ENCODE peak calls at places on chromosome 6, in eight cellular contexts. B is astrocyte; V is GM23248; O is CD8-positive, alpha-beta T cell; Q is astrocyte of the spinal cord; T is psoas muscle; C is A549; D is GM12865. G is an unnamed sample.

GRCh38 chr6:22295145-22295544 is 1.7 kb downstream of the PRL start:
- DNase-seq in B (no peak), V (no peak), O (no peak), Q (no peak), T (no peak), C (no peak), D (no peak), G (no peak)

GRCh38 chr6:26452631-26453030 is 5.1 kb upstream of the BTN2A1 start:
- DNase-seq in B (no peak), V (no peak), O (no peak), Q (no peak), T (no peak), C (no peak), D (no peak), G (peak; percentile 22)

GRCh38 chr6:122049341-122049740 is 350.1 kb upstream of the HSF2 start:
- DNase-seq in B (peak; percentile 36), V (peak; percentile 75), O (no peak), Q (peak; percentile 50), T (no peak), C (no peak), D (no peak), G (peak; percentile 55)

GRCh38 chr6:12147557-12148316 is 135.6 kb downstream of the HIVEP1 start:
- DNase-seq in B (peak; percentile 21), V (peak; percentile 38), O (no peak), Q (peak; percentile 23), T (no peak), C (no peak), D (no peak), G (peak; percentile 41)

GRCh38 chr6:118660218-118660569 is 8.8 kb upstream of the CEP85L start:
- DNase-seq in B (no peak), V (peak; percentile 27), O (peak; percentile 24), Q (no peak), T (no peak), C (no peak), D (no peak), G (no peak)

GRCh38 chr6:11593096-11593495 is 55.5 kb downstream of the TMEM170B start:
- DNase-seq in B (no peak), V (no peak), O (no peak), Q (no peak), T (no peak), C (no peak), D (no peak), G (no peak)

GRCh38 chr6:33692760-33693158 is 18.7 kb downstream of the UQCC2 start:
- DNase-seq in B (no peak), V (peak; percentile 79), O (peak; percentile 57), Q (no peak), T (peak; percentile 59), C (no peak), D (peak; percentile 65), G (peak; percentile 89)

GRCh38 chr6:782141-782540 is 89.2 kb upstream of the EXOC2 start:
- DNase-seq in B (no peak), V (no peak), O (no peak), Q (no peak), T (no peak), C (no peak), D (no peak), G (peak; percentile 8)

GRCh38 chr6:80638222-80639055 is 532.0 kb downstream of the BCKDHB start:
- DNase-seq in B (peak; percentile 99), V (peak; percentile 93), O (no peak), Q (peak; percentile 97), T (peak; percentile 13), C (peak; percentile 93), D (peak; percentile 37), G (peak; percentile 93)

GRCh38 chr6:20402181-20403079 is 751 bp downstream of the E2F3 start:
- DNase-seq in B (no peak), V (peak; percentile 65), O (peak; percentile 11), Q (peak; percentile 21), T (peak; percentile 40), C (peak; percentile 70), D (peak; percentile 68), G (no peak)

GRCh38 chr6:49225471-49225870 is 237.6 kb downstream of the MMUT start:
- DNase-seq in B (no peak), V (no peak), O (no peak), Q (no peak), T (no peak), C (no peak), D (no peak), G (no peak)

GRCh38 chr6:34416877-34417371 is 8.9 kb downstream of the RPS10 start:
- DNase-seq in B (no peak), V (no peak), O (no peak), Q (no peak), T (no peak), C (no peak), D (no peak), G (no peak)

GRCh38 chr6:121868191-121868590 is 432.7 kb downstream of the GJA1 start:
- DNase-seq in B (no peak), V (no peak), O (no peak), Q (no peak), T (no peak), C (no peak), D (no peak), G (no peak)

GRCh38 chr6:92840246-92840930 is 579.0 kb downstream of the EPHA7 start:
- DNase-seq in B (no peak), V (no peak), O (no peak), Q (no peak), T (no peak), C (no peak), D (no peak), G (no peak)

DNA sequence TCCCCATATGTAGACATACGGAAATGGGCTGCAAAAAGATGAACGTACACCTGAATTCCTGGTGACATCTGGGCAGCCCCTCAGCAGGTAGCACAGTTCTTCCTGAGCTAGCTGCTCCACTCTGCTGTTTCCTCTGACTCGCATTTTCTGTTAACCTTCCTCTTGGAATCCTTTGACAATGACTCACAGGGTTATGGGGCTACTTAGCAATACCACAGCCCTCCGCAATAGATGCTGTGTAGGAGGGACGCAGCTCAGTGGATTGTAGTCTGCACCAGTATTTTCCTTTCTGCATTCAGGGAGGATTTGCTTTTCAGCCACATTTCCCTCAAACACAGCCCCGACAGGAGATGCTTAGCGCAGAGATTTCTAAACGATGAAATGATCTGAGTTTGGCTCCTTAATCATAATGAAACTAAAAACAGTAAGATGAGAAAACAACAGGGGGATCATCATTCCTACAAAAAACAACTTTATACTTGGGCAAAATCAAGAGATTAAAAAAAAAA is 12.4 kb downstream of the BACH2 start:
- DNase-seq in B (peak; percentile 96), V (peak; percentile 95), O (no peak), Q (peak; percentile 94), T (no peak), C (peak; percentile 68), D (peak; percentile 45), G (peak; percentile 76)
- H3K4me3 ChIP-seq in B (peak overlapping the region; percentile 39), V (peak overlapping the region; percentile 62), O (peak overlapping the region; percentile 62), Q (peak overlapping the region; percentile 25), T (peak overlapping the region; percentile 59), C (peak overlapping the region; percentile 25), D (peak overlapping the region; percentile 37), G (peak overlapping the region; percentile 11)

GRCh38 chr6:89216411-89216810 is 747 bp downstream of the GABRR1 start:
- DNase-seq in B (no peak), V (no peak), O (no peak), Q (no peak), T (no peak), C (no peak), D (no peak), G (no peak)

GRCh38 chr6:89214197-89214596 is 3.0 kb downstream of the GABRR1 start:
- DNase-seq in B (no peak), V (no peak), O (no peak), Q (no peak), T (no peak), C (no peak), D (no peak), G (no peak)

GRCh38 chr6:89215391-89215790 is 1.8 kb downstream of the GABRR1 start:
- DNase-seq in B (no peak), V (no peak), O (no peak), Q (no peak), T (no peak), C (no peak), D (no peak), G (no peak)

GRCh38 chr6:89221109-89221508 is 4.0 kb upstream of the GABRR1 start:
- DNase-seq in B (no peak), V (no peak), O (no peak), Q (no peak), T (no peak), C (no peak), D (no peak), G (no peak)

DNA sequence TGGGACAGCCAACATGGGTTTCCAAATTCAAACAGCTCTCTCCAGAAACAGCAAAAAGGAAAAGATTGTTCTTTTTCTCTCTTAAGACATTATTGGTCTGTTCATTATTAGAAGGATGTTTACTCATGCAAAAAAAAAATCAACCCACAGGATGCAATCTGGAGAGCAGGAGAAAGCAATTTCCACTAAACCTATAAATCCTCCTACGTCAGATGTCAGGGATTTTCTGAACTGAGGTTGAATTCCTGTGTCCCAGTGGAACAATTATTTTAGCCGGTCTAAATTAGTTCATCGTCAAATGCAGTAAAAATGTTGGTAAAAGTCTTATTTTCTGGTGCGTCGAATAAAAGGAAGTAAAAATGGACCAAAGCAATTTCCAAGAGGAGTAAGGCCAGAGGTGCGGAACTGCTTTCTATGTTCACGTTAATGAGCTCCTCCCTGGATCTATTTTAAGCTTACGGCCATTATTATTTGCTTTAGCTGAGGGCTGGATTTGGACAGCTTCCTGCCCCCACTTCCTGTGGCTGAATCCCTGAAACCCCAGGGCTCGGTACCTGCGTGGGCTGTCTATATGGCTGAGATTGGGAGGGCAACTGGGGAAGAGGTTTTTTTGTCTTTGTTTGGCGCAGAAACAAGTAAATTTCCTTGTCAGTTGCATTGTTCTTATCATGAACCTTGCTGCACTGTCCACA is at the start of gene GABRR1:
- DNase-seq in B (peak; percentile 4), V (peak; percentile 17), O (no peak), Q (no peak), T (no peak), C (no peak), D (no peak), G (no peak)
- H3K4me3 ChIP-seq in B (no peak within 1 kb of the TSS), V (peak within 1 kb of the TSS; percentile 16), O (no peak within 1 kb of the TSS), Q (no peak within 1 kb of the TSS), T (no peak within 1 kb of the TSS), C (no peak within 1 kb of the TSS), D (no peak within 1 kb of the TSS), G (no peak within 1 kb of the TSS)

DNA sequence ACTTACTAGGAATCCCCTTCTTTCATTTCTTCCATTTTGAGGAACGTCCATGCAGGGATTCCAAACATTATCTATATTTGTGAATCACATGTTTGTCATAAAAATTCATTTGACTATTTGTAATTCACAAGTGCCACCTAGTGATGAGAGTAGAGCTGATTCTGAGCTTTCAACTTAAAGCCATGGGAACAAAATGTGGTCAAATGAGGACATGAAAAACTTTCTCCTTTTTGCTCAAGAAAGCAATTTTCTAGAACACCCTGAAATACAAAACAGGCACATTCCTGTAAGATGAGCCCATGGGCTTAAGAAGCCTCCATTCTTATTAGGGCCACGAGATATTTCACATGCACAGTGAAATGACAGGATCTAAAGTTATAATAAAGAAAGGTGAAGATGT is 12.3 kb downstream of the MAP3K7 start:
- DNase-seq in B (peak; percentile 1), V (peak; percentile 57), O (no peak), Q (peak; percentile 48), T (no peak), C (no peak), D (no peak), G (peak; percentile 14)
- H3K4me3 ChIP-seq in B (no peak overlapping the region), V (no peak overlapping the region), O (no peak overlapping the region), Q (no peak overlapping the region), T (no peak overlapping the region), C (no peak overlapping the region), D (no peak overlapping the region), G (no peak overlapping the region)

DNA sequence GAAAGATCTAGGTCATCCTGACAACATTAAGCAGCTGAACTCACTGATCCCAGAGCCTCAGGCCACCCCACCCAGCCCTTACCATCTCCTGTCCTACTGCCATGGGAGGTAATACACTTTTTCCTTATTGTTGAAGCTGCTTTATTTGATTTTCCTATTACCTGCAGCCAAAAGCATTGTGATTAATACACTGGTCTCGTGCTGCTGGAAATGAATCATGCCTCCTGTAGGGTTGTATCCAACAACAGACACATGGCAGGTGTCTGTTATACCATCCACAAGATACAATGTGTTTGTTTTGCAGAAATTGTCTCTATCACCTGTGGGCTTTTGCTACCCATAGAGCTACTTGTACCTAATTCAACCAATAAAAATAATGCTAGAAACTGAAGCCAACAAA is 34.2 kb downstream of the MYLIP start:
- DNase-seq in B (no peak), V (no peak), O (no peak), Q (no peak), T (no peak), C (no peak), D (no peak), G (no peak)
- H3K4me3 ChIP-seq in B (no peak overlapping the region), V (no peak overlapping the region), O (no peak overlapping the region), Q (no peak overlapping the region), T (no peak overlapping the region), C (no peak overlapping the region), D (no peak overlapping the region), G (no peak overlapping the region)

G was measured in foreskin fibroblast.